ENCODE peak calls at places on chromosomes 11 and 22, in nine cellular contexts. M is kidney, H is brain microvascular endothelial cell, Z is prostate gland, V is mesothelial cell of epicardium, B is neural progenitor cell, E is GM13976, P is GM10248, J is endothelial cell. L is an unnamed sample.

GRCh38 chr11:68145120-68145866 is 24.1 kb upstream of the CHKA start:
- DNase-seq in J (no peak), Z (no peak), E (peak), P (no peak), H (no peak), M (no peak), B (no peak), V (no peak), L (no peak)

GRCh38 chr11:26974068-26974790 is 19.7 kb upstream of the FIBIN start:
- DNase-seq in P (no peak), Z (no peak), H (no peak), V (no peak), J (no peak), B (peak), E (no peak), M (no peak), L (no peak)

GRCh38 chr11:103529217-103529684 is 420.0 kb downstream of the DYNC2H1 start:
- DNase-seq in H (peak), E (no peak), P (no peak), B (peak), J (no peak), V (no peak), M (no peak), Z (no peak), L (no peak)

GRCh38 chr22:49768511-49768910 is 59.2 kb downstream of the BRD1 start:
- DNase-seq in H (no peak), V (no peak), E (no peak), Z (no peak), P (no peak), B (no peak), M (peak), J (no peak), L (no peak)

GRCh38 chr11:26072612-26073011 is 259.3 kb upstream of the ANO3 start:
- DNase-seq in J (no peak), V (no peak), P (no peak), E (no peak), B (no peak), M (no peak), Z (no peak), H (no peak), L (no peak)

GRCh38 chr11:76415073-76415472 is 29.7 kb upstream of the EMSY start:
- DNase-seq in E (no peak), J (no peak), Z (no peak), M (no peak), V (no peak), H (no peak), P (no peak), B (no peak), L (no peak)

GRCh38 chr22:49709464-49709863 is 118.2 kb downstream of the BRD1 start:
- DNase-seq in Z (no peak), E (no peak), B (no peak), P (no peak), V (no peak), H (no peak), M (no peak), J (no peak), L (no peak)

GRCh38 chr11:86670179-86670578 is 2.2 kb downstream of the ME3 start:
- DNase-seq in B (no peak), M (no peak), E (no peak), J (no peak), H (peak), P (no peak), Z (no peak), V (no peak), L (no peak)

GRCh38 chr22:49967333-49968241 is 7.0 kb downstream of the PIM3 start:
- DNase-seq in J (peak), H (no peak), B (peak), P (no peak), E (no peak), Z (peak), V (no peak), M (peak), L (no peak)

GRCh38 chr11:34756591-34756990 is 135.7 kb downstream of the EHF start:
- DNase-seq in P (no peak), H (no peak), J (no peak), V (no peak), M (no peak), B (no peak), Z (no peak), E (no peak), L (no peak)

GRCh38 chr11:64239662-64240466 is 1.0 kb upstream of the FKBP2 start:
- DNase-seq in E (peak), M (no peak), V (no peak), B (no peak), H (no peak), Z (no peak), J (no peak), P (peak), L (peak)

GRCh38 chr22:39664485-39665200 is 94.1 kb downstream of the CACNA1I start:
- DNase-seq in M (no peak), H (no peak), Z (no peak), V (no peak), J (peak), E (peak), B (peak), P (peak), L (no peak)

GRCh38 chr11:2268911-2269600 is 1.3 kb downstream of the ASCL2 start:
- DNase-seq in P (peak), H (no peak), B (peak), M (peak), Z (peak), J (no peak), V (no peak), E (peak), L (no peak)

GRCh38 chr11:103532133-103532788 is 423.0 kb downstream of the DYNC2H1 start:
- DNase-seq in E (no peak), Z (no peak), M (no peak), H (peak), B (no peak), V (no peak), P (no peak), J (no peak), L (no peak)

GRCh38 chr11:59559886-59560285 is 48.5 kb downstream of the OR4D9 start:
- DNase-seq in Z (no peak), V (no peak), E (no peak), B (peak), M (no peak), H (no peak), J (no peak), P (no peak), L (no peak)

GRCh38 chr11:24298126-24298525 is 198.7 kb upstream of the LUZP2 start:
- DNase-seq in Z (no peak), V (no peak), B (no peak), E (no peak), H (no peak), M (no peak), P (no peak), J (no peak), L (no peak)

GRCh38 chr11:8833568-8834275 is 77.3 kb upstream of the AKIP1 start:
- DNase-seq in H (no peak), B (no peak), E (no peak), Z (no peak), V (no peak), M (no peak), J (no peak), P (no peak), L (peak)

GRCh38 chr22:27492566-27493201 is 308.9 kb downstream of the MN1 start:
- DNase-seq in B (no peak), H (no peak), M (no peak), J (no peak), P (no peak), E (no peak), V (no peak), Z (no peak), L (peak)

GRCh38 chr11:2368178-2368850 is 8.8 kb upstream of the CD81 start:
- DNase-seq in V (no peak), E (no peak), M (no peak), J (no peak), H (no peak), B (no peak), Z (no peak), P (no peak), L (no peak)

GRCh38 chr22:38864361-38865191 is 7.4 kb downstream of the CBX6 start:
- DNase-seq in Z (no peak), E (no peak), P (no peak), H (no peak), B (no peak), M (no peak), J (no peak), V (no peak), L (no peak)

GRCh38 chr22:33539902-33540751 is 380.1 kb downstream of the LARGE1 start:
- DNase-seq in E (no peak), P (no peak), J (no peak), Z (peak), H (peak), V (no peak), B (no peak), M (peak), L (peak)

GRCh38 chr22:19292262-19293230 is 1.0 kb upstream of the CLTCL1 start:
- DNase-seq in J (no peak), M (no peak), V (no peak), H (no peak), B (no peak), E (no peak), P (no peak), Z (peak), L (no peak)

GRCh38 chr11:67071420-67072284 is 15.0 kb downstream of the RHOD start:
- DNase-seq in P (peak), Z (peak), M (no peak), B (peak), H (peak), V (no peak), J (peak), E (peak), L (peak)

GRCh38 chr22:45008853-45009751 is 703 bp downstream of the PHF21B start:
- DNase-seq in V (no peak), P (no peak), E (no peak), H (no peak), J (peak), Z (no peak), M (peak), B (peak), L (no peak)

GRCh38 chr11:72789493-72790131 is 4.2 kb downstream of the STARD10 start:
- DNase-seq in Z (no peak), H (peak), M (no peak), V (no peak), J (no peak), B (peak), P (no peak), E (no peak), L (no peak)

DNA sequence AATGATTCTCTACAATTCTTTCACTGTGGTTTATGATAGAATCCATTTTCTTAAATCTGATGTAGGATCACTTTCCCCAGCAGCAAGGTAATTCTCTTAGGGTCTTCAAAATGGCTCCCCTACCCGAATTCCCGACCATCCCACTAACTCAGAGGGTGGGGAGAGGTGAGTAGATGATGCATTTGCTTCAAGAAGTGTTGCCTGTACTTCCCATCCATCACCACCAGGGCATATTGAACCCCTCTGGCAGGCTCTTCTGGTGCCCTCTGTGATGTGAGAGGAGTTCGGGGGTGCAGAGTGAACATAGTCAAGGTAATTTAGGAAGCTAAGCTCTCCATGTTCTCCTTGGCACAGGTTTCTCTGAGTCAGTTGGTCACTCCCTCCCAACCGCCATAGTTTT is 52.3 kb downstream of the ZNRF3 start:
- DNase-seq in E (no peak), B (no peak), M (no peak), Z (no peak), V (no peak), P (no peak), J (no peak), H (no peak), L (no peak)
- TF ChIP-seq CTCF in E (no peak), B (peak), M (no peak), Z (no peak), V (peak), P (no peak), J (peak), H (peak), L (peak)

DNA sequence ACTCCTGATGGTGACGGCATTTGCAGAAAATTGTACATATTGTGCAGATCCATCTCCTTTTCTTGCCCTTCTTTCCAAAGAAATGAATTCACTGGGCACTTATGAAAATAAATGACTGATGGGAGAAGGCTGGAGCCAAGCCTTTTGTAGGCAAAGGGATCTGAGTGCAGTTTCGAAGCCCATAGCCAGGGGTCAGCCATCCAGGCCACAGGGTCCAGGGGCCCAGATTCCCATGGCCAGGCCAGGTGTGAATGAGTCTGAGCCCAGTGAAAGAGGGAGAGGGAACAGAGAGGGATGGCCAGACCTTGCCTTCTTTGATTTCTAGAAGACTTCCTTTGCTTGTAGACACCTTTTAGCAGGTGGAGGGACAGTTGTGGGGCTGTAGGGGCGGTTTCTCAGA is 209.1 kb downstream of the KIRREL3 start:
- DNase-seq in H (no peak), M (no peak), P (no peak), B (peak), E (no peak), J (no peak), V (no peak), Z (no peak), L (no peak)
- TF ChIP-seq CTCF in H (peak), M (no peak), P (no peak), B (peak), E (no peak), J (no peak), V (no peak), Z (no peak), L (no peak)

GRCh38 chr11:119623682-119624081 is 105.3 kb downstream of the NECTIN1 start:
- DNase-seq in J (no peak), M (no peak), V (no peak), P (no peak), E (no peak), H (no peak), B (no peak), Z (no peak), L (no peak)
- TF ChIP-seq CTCF in J (no peak), M (no peak), V (no peak), P (peak), E (no peak), H (no peak), B (no peak), Z (no peak), L (no peak)

GRCh38 chr11:119307219-119307618 is 9.7 kb downstream of the MCAM start:
- DNase-seq in P (no peak), V (no peak), J (no peak), M (no peak), E (no peak), Z (no peak), B (peak), H (no peak), L (no peak)
- TF ChIP-seq CTCF in P (peak), V (no peak), J (no peak), M (no peak), E (no peak), Z (no peak), B (peak), H (peak), L (no peak)